ENCODE peak calls at places on chromosomes 13 and 19, in ten cellular contexts. M is iris pigment epithelial cell, S is KG1, A is amniotic epithelial cell, N is B cell, G is caudate nucleus, R is NCI-H1105 treated with DMSO at 0.1 percent for 48 hours, W is fibroblast of villous mesenchyme, O is NCI-H748 treated with DMSO at 0.1 percent for 48 hours, E is NCI-H2107. D is an unnamed sample.

GRCh38 chr13:42001580-42001979 is 40.7 kb upstream of the VWA8 start:
- DNase-seq in W (peak; percentile 86), E (no peak), S (no peak), O (no peak), G (no peak), N (no peak), M (peak; percentile 94), A (peak; percentile 100), R (no peak), D (no peak)

GRCh38 chr13:96020155-96020575 is 33.0 kb downstream of the UGGT2 start:
- DNase-seq in O (peak; percentile 64), E (no peak), S (peak; percentile 18), N (no peak), W (peak; percentile 80), A (peak; percentile 71), R (peak; percentile 63), G (peak; percentile 5), M (peak; percentile 82), D (no peak)

GRCh38 chr13:110419391-110419791 is 112.3 kb downstream of the COL4A2 start:
- DNase-seq in M (peak; percentile 42), R (no peak), O (no peak), S (no peak), G (no peak), A (peak; percentile 55), N (no peak), E (no peak), W (no peak), D (no peak)

GRCh38 chr19:39001016-39001415 is 25.5 kb upstream of the FBXO17 start:
- DNase-seq in S (no peak), G (no peak), O (no peak), M (no peak), N (no peak), W (no peak), E (no peak), A (no peak), R (no peak), D (no peak)

GRCh38 chr13:75258159-75258782 is 223.7 kb downstream of the TBC1D4 start:
- DNase-seq in G (no peak), A (peak; percentile 61), N (no peak), M (peak; percentile 53), O (peak; percentile 27), E (no peak), W (peak; percentile 52), R (peak; percentile 25), S (peak; percentile 6), D (peak; percentile 7)

GRCh38 chr19:47239610-47240296 is 8.8 kb upstream of the BBC3 start:
- DNase-seq in N (peak; percentile 63), A (peak; percentile 54), E (peak; percentile 31), W (peak; percentile 42), O (peak; percentile 85), M (peak; percentile 51), G (peak; percentile 65), S (no peak), R (peak; percentile 87), D (no peak)

GRCh38 chr13:80604094-80604493 is 263.2 kb upstream of the SPRY2 start:
- DNase-seq in N (no peak), M (no peak), W (no peak), R (no peak), G (no peak), E (no peak), O (no peak), A (peak; percentile 3), S (no peak), D (no peak)

GRCh38 chr13:48505597-48506091 is 27.2 kb downstream of the RCBTB2 start:
- DNase-seq in S (peak; percentile 71), O (no peak), M (no peak), W (no peak), A (no peak), E (no peak), N (peak; percentile 73), G (no peak), R (no peak), D (no peak)

GRCh38 chr13:23901365-23901764 is 4.1 kb upstream of the C1QTNF9B start:
- DNase-seq in N (no peak), W (no peak), O (no peak), M (peak; percentile 38), R (no peak), S (no peak), E (no peak), A (no peak), G (no peak), D (no peak)

GRCh38 chr13:57633141-57633949 is 1.8 kb downstream of the PCDH17 start:
- DNase-seq in S (no peak), O (no peak), M (no peak), R (no peak), G (peak; percentile 72), N (no peak), A (no peak), E (no peak), W (no peak), D (no peak)

GRCh38 chr13:43196171-43196611 is 172.8 kb downstream of the DNAJC15 start:
- DNase-seq in R (no peak), O (no peak), S (no peak), G (no peak), M (peak; percentile 21), A (peak; percentile 42), N (no peak), E (no peak), W (peak; percentile 48), D (no peak)

GRCh38 chr13:98447881-98448641 is 128.8 kb downstream of the STK24 start:
- DNase-seq in N (no peak), A (peak; percentile 36), E (no peak), R (no peak), S (no peak), G (peak; percentile 42), W (peak; percentile 28), O (no peak), M (no peak), D (no peak)

GRCh38 chr13:75749407-75749806 is 113.3 kb downstream of the LMO7 start:
- DNase-seq in O (no peak), G (no peak), S (no peak), W (no peak), M (peak; percentile 36), R (peak; percentile 63), E (peak; percentile 14), A (no peak), N (no peak), D (no peak)

GRCh38 chr13:30774214-30774730 is 38.9 kb downstream of the ALOX5AP start:
- DNase-seq in M (no peak), R (no peak), N (no peak), E (no peak), O (no peak), A (no peak), W (no peak), G (no peak), S (no peak), D (no peak)

GRCh38 chr19:13428352-13428751 is 77.9 kb downstream of the CACNA1A start:
- DNase-seq in A (no peak), S (peak; percentile 3), N (no peak), G (no peak), M (peak; percentile 22), E (no peak), W (peak; percentile 2), O (no peak), R (no peak), D (no peak)

GRCh38 chr19:52307275-52307674 is 10.3 kb downstream of the ZNF480 start:
- DNase-seq in E (no peak), G (no peak), O (no peak), W (peak; percentile 30), A (peak; percentile 53), S (no peak), M (peak; percentile 12), R (no peak), N (no peak), D (no peak)

GRCh38 chr13:34223984-34224383 is 406.0 kb downstream of the RFC3 start:
- DNase-seq in R (no peak), N (no peak), A (no peak), W (no peak), S (no peak), O (no peak), E (no peak), M (peak; percentile 20), G (no peak), D (no peak)

D was measured in iPS DF 19.7.